ENCODE peak calls at places on chromosome 11, in six cellular contexts. X is mucosa of descending colon; B is psoas muscle; T is choroid plexus epithelial cell; R is body of pancreas; K is CD8-positive, alpha-beta T cell. M is an unnamed sample.

GRCh38 chr11:118311518-118311917 is 7.0 kb downstream of the CD3E start:
- DNase-seq in X (no peak), B (no peak), T (no peak), R (no peak), K (no peak), M (no peak)

GRCh38 chr11:61609970-61610347 is 29.1 kb upstream of the SYT7 start:
- DNase-seq in X (peak), B (no peak), T (no peak), R (peak), K (no peak), M (no peak)

GRCh38 chr11:1478544-1478943 is 8.0 kb downstream of the MOB2 start:
- DNase-seq in X (no peak), B (peak), T (no peak), R (no peak), K (no peak), M (peak)

GRCh38 chr11:64100345-64100744 is 64.6 kb downstream of the FLRT1 start:
- DNase-seq in X (no peak), B (no peak), T (no peak), R (no peak), K (no peak), M (no peak)

GRCh38 chr11:2461253-2462091 is 16.7 kb downstream of the KCNQ1 start:
- DNase-seq in X (no peak), B (no peak), T (no peak), R (peak), K (no peak), M (no peak)

GRCh38 chr11:2186669-2187266 is 15.2 kb upstream of the TH start:
- DNase-seq in X (peak), B (no peak), T (peak), R (peak), K (peak), M (no peak)

GRCh38 chr11:61777234-61778090 is 14.9 kb downstream of the TMEM258 start:
- DNase-seq in X (peak), B (peak), T (no peak), R (peak), K (peak), M (no peak)

GRCh38 chr11:10885703-10886363 is 28.0 kb upstream of the ZBED5 start:
- DNase-seq in X (no peak), B (no peak), T (peak), R (no peak), K (no peak), M (no peak)

GRCh38 chr11:79610139-79610538 is 169.3 kb upstream of the TENM4 start:
- DNase-seq in X (no peak), B (no peak), T (no peak), R (no peak), K (no peak), M (no peak)

GRCh38 chr11:116073854-116074837 is 569.9 kb upstream of the CADM1 start:
- DNase-seq in X (peak), B (no peak), T (peak), R (no peak), K (no peak), M (no peak)

GRCh38 chr11:9562716-9563115 is 10.8 kb upstream of the WEE1 start:
- DNase-seq in X (no peak), B (no peak), T (no peak), R (no peak), K (no peak), M (no peak)

GRCh38 chr11:12083380-12083779 is 27.0 kb upstream of the MICAL2 start:
- DNase-seq in X (no peak), B (no peak), T (no peak), R (no peak), K (peak), M (no peak)

GRCh38 chr11:13269775-13270174 is 7.8 kb upstream of the BMAL1 start:
- DNase-seq in X (no peak), B (no peak), T (no peak), R (no peak), K (no peak), M (no peak)

GRCh38 chr11:110972640-110973039 is 260.4 kb upstream of the ARHGAP20 start:
- DNase-seq in X (no peak), B (no peak), T (peak), R (no peak), K (no peak), M (peak)

GRCh38 chr11:26753738-26754504 is 32.1 kb upstream of the SLC5A12 start:
- DNase-seq in X (peak), B (peak), T (peak), R (peak), K (no peak), M (no peak)

GRCh38 chr11:100709233-100709999 is 22.3 kb downstream of the ARHGAP42 start:
- DNase-seq in X (no peak), B (no peak), T (peak), R (no peak), K (no peak), M (no peak)

GRCh38 chr11:35047179-35047578 is 91.8 kb upstream of the CD44 start:
- DNase-seq in X (peak), B (no peak), T (no peak), R (no peak), K (peak), M (no peak)

GRCh38 chr11:2156416-2157182 is 4.4 kb downstream of the INS start:
- DNase-seq in X (peak), B (peak), T (peak), R (peak), K (peak), M (peak)

GRCh38 chr11:15565846-15566245 is 451.1 kb downstream of the INSC start:
- DNase-seq in X (no peak), B (no peak), T (no peak), R (no peak), K (no peak), M (no peak)

GRCh38 chr11:35682230-35683195 is 19.9 kb downstream of the TRIM44 start:
- DNase-seq in X (peak), B (no peak), T (peak), R (no peak), K (no peak), M (no peak)

DNA sequence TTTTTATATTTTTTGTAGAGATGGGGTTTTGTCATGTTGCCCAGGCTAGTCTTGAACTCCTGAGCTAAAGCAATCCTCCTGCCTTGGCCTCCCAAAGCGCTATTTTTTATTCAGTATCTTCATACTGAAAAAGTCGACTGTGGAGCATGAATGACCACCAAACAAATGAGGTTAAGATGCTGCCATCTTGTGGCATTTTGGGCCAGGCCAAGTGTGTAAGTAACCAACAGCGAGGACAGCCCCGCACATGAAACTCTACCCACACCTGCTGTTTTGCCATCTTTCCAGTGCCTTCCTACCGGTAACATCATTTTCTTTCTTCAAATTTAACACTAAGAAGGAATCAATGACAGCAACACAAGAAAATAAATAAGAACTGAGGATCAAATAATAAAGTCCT is 32.2 kb upstream of the AQP11 start:
- DNase-seq in X (peak), B (no peak), T (peak), R (no peak), K (no peak), M (no peak)
- TF ChIP-seq CTCF in X (no peak), B (no peak), T (peak), R (no peak), K (no peak), M (no peak)

GRCh38 chr11:130905512-130905911 is 10.8 kb downstream of the SNX19 start:
- DNase-seq in X (no peak), B (no peak), T (no peak), R (no peak), K (no peak), M (no peak)

GRCh38 chr11:130907229-130907628 is 9.1 kb downstream of the SNX19 start:
- DNase-seq in X (no peak), B (no peak), T (no peak), R (no peak), K (no peak), M (no peak)

GRCh38 chr11:130906616-130907015 is 9.7 kb downstream of the SNX19 start:
- DNase-seq in X (no peak), B (no peak), T (no peak), R (no peak), K (no peak), M (no peak)

GRCh38 chr11:130902380-130902779 is 13.9 kb downstream of the SNX19 start:
- DNase-seq in X (no peak), B (no peak), T (no peak), R (no peak), K (no peak), M (no peak)

GRCh38 chr11:130904380-130904779 is 11.9 kb downstream of the SNX19 start:
- DNase-seq in X (no peak), B (no peak), T (peak), R (no peak), K (no peak), M (no peak)
- TF ChIP-seq CTCF in X (no peak), B (peak), T (peak), R (no peak), K (no peak), M (peak)

GRCh38 chr11:76348348-76348747 is 32.6 kb downstream of the THAP12 start:
- DNase-seq in X (no peak), B (no peak), T (no peak), R (no peak), K (no peak), M (no peak)
- TF ChIP-seq CTCF in X (no peak), B (no peak), T (no peak), R (no peak), K (no peak), M (no peak)

DNA sequence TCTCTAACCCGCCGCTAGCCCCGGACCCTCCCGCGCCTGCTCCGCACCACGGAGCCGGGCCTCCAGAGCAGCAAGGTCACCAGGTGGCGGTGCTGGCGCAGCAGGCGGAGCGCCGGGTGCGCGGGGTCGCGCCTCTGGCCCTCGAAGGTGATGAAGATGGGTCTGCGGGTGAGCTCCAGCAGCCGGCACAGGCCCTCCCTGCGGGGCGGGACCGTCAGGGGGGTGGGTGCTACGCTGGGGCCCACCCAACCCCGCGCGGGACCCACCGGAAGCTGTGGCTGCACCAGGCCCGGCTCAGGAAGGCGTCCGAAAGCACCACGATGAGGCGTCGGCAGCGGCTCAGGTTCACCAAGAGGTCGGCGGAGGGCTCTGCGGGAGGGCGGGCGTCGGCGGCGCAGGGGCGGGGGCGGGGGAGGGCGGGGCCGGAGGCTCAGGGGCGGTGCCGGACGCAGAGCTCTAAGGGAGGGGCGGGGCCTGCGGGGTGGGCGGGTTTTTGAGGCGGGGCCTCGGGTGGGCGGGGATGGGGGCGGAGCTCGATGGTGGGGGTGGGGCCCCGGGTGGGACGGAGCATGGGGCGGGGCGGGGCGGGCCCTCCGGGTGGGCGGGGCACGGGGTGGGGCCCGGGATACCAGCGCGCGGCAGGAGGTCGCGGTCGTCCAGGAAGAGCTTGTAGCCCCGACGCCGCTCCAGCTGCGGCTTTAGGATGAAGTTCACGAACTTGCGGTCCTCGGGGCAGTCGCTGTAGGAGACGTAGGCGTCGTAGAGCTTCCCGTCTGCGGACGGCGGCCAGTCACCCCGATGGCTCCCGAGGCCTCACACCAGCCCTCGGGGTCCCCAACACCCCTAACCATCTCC is 7.8 kb downstream of the SIGIRR start:
- DNase-seq in X (peak), B (peak), T (peak), R (peak), K (peak), M (peak)
- TF ChIP-seq CTCF in X (no peak), B (peak), T (no peak), R (no peak), K (no peak), M (peak)

M was measured in CD14-positive monocyte.